ENCODE peak calls at places on chromosomes 5 and 9, in eight cellular contexts. X, M, V, D, A, U, H and G are unnamed samples.

GRCh38 chr9:133031496-133031911 is 707 bp downstream of the GTF3C5 start:
- DNase-seq in V (no peak), U (no peak), D (no peak), H (no peak), M (peak), X (no peak), A (no peak), G (no peak)

GRCh38 chr9:137408651-137409405 is 14.1 kb downstream of the EXD3 start:
- DNase-seq in U (no peak), A (no peak), M (no peak), D (no peak), X (no peak), V (no peak), H (no peak), G (no peak)

GRCh38 chr9:69204869-69205268 is 30.8 kb downstream of the TJP2 start:
- DNase-seq in X (no peak), U (no peak), H (peak), V (peak), D (peak), A (no peak), M (no peak), G (no peak)

GRCh38 chr5:122870219-122870856 is 24.9 kb downstream of the SNX24 start:
- DNase-seq in D (no peak), A (no peak), X (no peak), V (no peak), M (no peak), U (no peak), H (peak), G (no peak)

GRCh38 chr5:54793612-54794436 is 191.6 kb downstream of the ESM1 start:
- DNase-seq in X (no peak), A (no peak), M (peak), H (peak), U (no peak), D (no peak), V (no peak), G (peak)

GRCh38 chr5:115262066-115262404 is 642 bp downstream of the PGGT1B start:
- DNase-seq in V (no peak), H (peak), U (no peak), D (no peak), A (no peak), M (no peak), X (no peak), G (no peak)

GRCh38 chr5:7015586-7016256 is 302.5 kb downstream of the TENT4A start:
- DNase-seq in D (no peak), X (no peak), U (no peak), M (no peak), V (no peak), H (no peak), A (no peak), G (no peak)

GRCh38 chr5:116478461-116478860 is 96.2 kb downstream of the SEMA6A start:
- DNase-seq in H (no peak), X (no peak), V (no peak), M (no peak), A (no peak), U (no peak), D (no peak), G (no peak)

GRCh38 chr9:121780641-121781040 is 129.2 kb downstream of the DAB2IP start:
- DNase-seq in A (no peak), X (no peak), U (no peak), D (no peak), M (no peak), V (no peak), H (no peak), G (no peak)